ENCODE peak calls at places on chromosomes 1 and 21, in six cellular contexts. One of them, this sample, is unnamed.

GRCh38 chr1:220807726-220808125 is 21.0 kb downstream of the MTARC1 start:
- DNase-seq in AG09319: no peak
- DNase-seq in BJ: no peak
- DNase-seq in GM13977: no peak
- DNase-seq in mesothelial cell of epicardium: no peak
- DNase-seq in RWPE1: no peak
- DNase-seq in this sample: no peak

GRCh38 chr1:192516776-192517297 is 58.7 kb upstream of the RGS1 start:
- DNase-seq in AG09319: no peak
- DNase-seq in RWPE1: no peak
- DNase-seq in mesothelial cell of epicardium: no peak
- DNase-seq in BJ: no peak
- DNase-seq in GM13977: peak; percentile 56
- DNase-seq in this sample: no peak

GRCh38 chr1:42219627-42220026 is 55.1 kb upstream of the GUCA2A start:
- DNase-seq in GM13977: no peak
- DNase-seq in BJ: no peak
- DNase-seq in mesothelial cell of epicardium: no peak
- DNase-seq in AG09319: no peak
- DNase-seq in RWPE1: no peak
- DNase-seq in this sample: no peak

GRCh38 chr1:94045465-94046056 is 75.4 kb downstream of the ABCA4 start:
- DNase-seq in mesothelial cell of epicardium: peak; percentile 76
- DNase-seq in AG09319: peak; percentile 79
- DNase-seq in RWPE1: peak; percentile 95
- DNase-seq in BJ: peak; percentile 86
- DNase-seq in GM13977: peak; percentile 44
- DNase-seq in this sample: peak; percentile 79

GRCh38 chr1:167524651-167525050 is 6.3 kb upstream of the CD247 start:
- DNase-seq in BJ: no peak
- DNase-seq in RWPE1: no peak
- DNase-seq in AG09319: no peak
- DNase-seq in GM13977: no peak
- DNase-seq in mesothelial cell of epicardium: no peak
- DNase-seq in this sample: no peak

GRCh38 chr1:155913969-155914757 is 3.0 kb upstream of the RIT1 start:
- DNase-seq in GM13977: no peak
- DNase-seq in AG09319: no peak
- DNase-seq in BJ: no peak
- DNase-seq in mesothelial cell of epicardium: no peak
- DNase-seq in RWPE1: no peak
- DNase-seq in this sample: no peak

GRCh38 chr21:35476616-35477395 is 427.7 kb upstream of the RUNX1 start:
- DNase-seq in AG09319: no peak
- DNase-seq in BJ: no peak
- DNase-seq in RWPE1: no peak
- DNase-seq in mesothelial cell of epicardium: no peak
- DNase-seq in GM13977: no peak
- DNase-seq in this sample: no peak

GRCh38 chr1:112704908-112705627 is 1.9 kb downstream of the RHOC start:
- DNase-seq in BJ: peak; percentile 88
- DNase-seq in RWPE1: peak; percentile 91
- DNase-seq in AG09319: peak; percentile 90
- DNase-seq in GM13977: peak; percentile 93
- DNase-seq in mesothelial cell of epicardium: peak; percentile 77
- DNase-seq in this sample: peak; percentile 81

GRCh38 chr1:38608202-38608864 is 251.2 kb downstream of the RRAGC start:
- DNase-seq in mesothelial cell of epicardium: peak; percentile 46
- DNase-seq in RWPE1: no peak
- DNase-seq in AG09319: no peak
- DNase-seq in BJ: no peak
- DNase-seq in GM13977: peak; percentile 51
- DNase-seq in this sample: no peak

GRCh38 chr1:24111998-24112380 is at the start of gene MYOM3:
- DNase-seq in AG09319: no peak
- DNase-seq in mesothelial cell of epicardium: no peak
- DNase-seq in RWPE1: no peak
- DNase-seq in BJ: no peak
- DNase-seq in GM13977: no peak
- DNase-seq in this sample: no peak

GRCh38 chr21:39568380-39568779 is 44.4 kb upstream of the B3GALT5 start:
- DNase-seq in RWPE1: no peak
- DNase-seq in BJ: no peak
- DNase-seq in mesothelial cell of epicardium: no peak
- DNase-seq in AG09319: no peak
- DNase-seq in GM13977: no peak
- DNase-seq in this sample: no peak

GRCh38 chr1:204171751-204172178 is 5.6 kb upstream of the REN start:
- DNase-seq in AG09319: no peak
- DNase-seq in RWPE1: peak; percentile 98
- DNase-seq in GM13977: no peak
- DNase-seq in mesothelial cell of epicardium: no peak
- DNase-seq in BJ: peak; percentile 59
- DNase-seq in this sample: no peak

GRCh38 chr1:67970088-67970487 is 80.3 kb downstream of the DIRAS3 start:
- DNase-seq in AG09319: no peak
- DNase-seq in BJ: peak; percentile 59
- DNase-seq in GM13977: no peak
- DNase-seq in mesothelial cell of epicardium: no peak
- DNase-seq in RWPE1: peak; percentile 71
- DNase-seq in this sample: no peak

GRCh38 chr1:160143695-160144094 is 7.7 kb upstream of the ATP1A4 start:
- DNase-seq in GM13977: no peak
- DNase-seq in mesothelial cell of epicardium: no peak
- DNase-seq in BJ: no peak
- DNase-seq in RWPE1: no peak
- DNase-seq in AG09319: no peak
- DNase-seq in this sample: no peak

GRCh38 chr1:208108646-208109330 is 135.4 kb downstream of the PLXNA2 start:
- DNase-seq in BJ: no peak
- DNase-seq in GM13977: no peak
- DNase-seq in mesothelial cell of epicardium: no peak
- DNase-seq in AG09319: no peak
- DNase-seq in RWPE1: no peak
- DNase-seq in this sample: no peak

GRCh38 chr1:230587056-230587455 is 55.2 kb upstream of the COG2 start:
- DNase-seq in RWPE1: no peak
- DNase-seq in BJ: no peak
- DNase-seq in AG09319: no peak
- DNase-seq in GM13977: no peak
- DNase-seq in mesothelial cell of epicardium: no peak
- DNase-seq in this sample: no peak

GRCh38 chr21:36487641-36488307 is 7.9 kb upstream of the CLDN14 start:
- DNase-seq in AG09319: no peak
- DNase-seq in BJ: no peak
- DNase-seq in GM13977: no peak
- DNase-seq in mesothelial cell of epicardium: no peak
- DNase-seq in RWPE1: peak; percentile 38
- DNase-seq in this sample: no peak

GRCh38 chr1:113325039-113325438 is 65.3 kb upstream of the MAGI3 start:
- DNase-seq in GM13977: no peak
- DNase-seq in BJ: no peak
- DNase-seq in mesothelial cell of epicardium: no peak
- DNase-seq in AG09319: no peak
- DNase-seq in RWPE1: peak; percentile 41
- DNase-seq in this sample: no peak

GRCh38 chr1:169091480-169091941 is 15.0 kb upstream of the ATP1B1 start:
- DNase-seq in RWPE1: no peak
- DNase-seq in AG09319: no peak
- DNase-seq in mesothelial cell of epicardium: no peak
- DNase-seq in GM13977: no peak
- DNase-seq in BJ: no peak
- DNase-seq in this sample: no peak

GRCh38 chr1:74835046-74835445 is 102.1 kb downstream of the TYW3 start:
- DNase-seq in mesothelial cell of epicardium: no peak
- DNase-seq in RWPE1: no peak
- DNase-seq in GM13977: no peak
- DNase-seq in BJ: no peak
- DNase-seq in AG09319: peak; percentile 63
- DNase-seq in this sample: no peak

GRCh38 chr1:50368179-50369007 is 54.9 kb downstream of the DMRTA2 start:
- DNase-seq in GM13977: peak; percentile 61
- DNase-seq in RWPE1: peak; percentile 55
- DNase-seq in mesothelial cell of epicardium: peak; percentile 78
- DNase-seq in BJ: no peak
- DNase-seq in AG09319: no peak
- DNase-seq in this sample: no peak

DNA sequence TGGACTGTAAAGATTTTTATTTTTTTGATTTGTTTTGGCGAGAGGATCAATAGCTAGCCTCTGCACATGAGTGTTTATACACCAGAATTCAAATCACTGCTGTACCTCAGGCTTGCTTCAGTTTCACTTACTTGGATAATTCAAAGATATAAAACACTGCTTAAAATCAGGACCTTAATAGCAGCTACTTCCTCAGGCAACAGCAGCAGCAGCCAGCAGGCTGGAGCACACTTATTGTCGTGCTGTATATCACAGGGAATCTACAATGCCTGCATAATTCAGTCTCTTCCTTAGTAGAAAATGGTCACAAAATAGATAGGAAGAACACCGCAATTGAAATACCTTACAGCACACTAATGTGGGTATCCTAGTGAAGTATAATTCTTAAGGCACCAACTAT is 497.4 kb downstream of the NEGR1 start:
- DNase-seq in AG09319: no peak
- DNase-seq in RWPE1: no peak
- DNase-seq in GM13977: no peak
- DNase-seq in BJ: no peak
- DNase-seq in mesothelial cell of epicardium: no peak
- DNase-seq in this sample: no peak
- TF ChIP-seq CTCF in AG09319: no peak
- TF ChIP-seq CTCF in RWPE1: no peak
- TF ChIP-seq CTCF in GM13977: no peak
- TF ChIP-seq CTCF in BJ: no peak
- TF ChIP-seq CTCF in mesothelial cell of epicardium: no peak
- TF ChIP-seq CTCF in this sample: no peak

GRCh38 chr1:72557446-72558049 is 275.2 kb upstream of the NEGR1 start:
- DNase-seq in GM13977: no peak
- DNase-seq in BJ: no peak
- DNase-seq in AG09319: no peak
- DNase-seq in mesothelial cell of epicardium: no peak
- DNase-seq in RWPE1: no peak
- DNase-seq in this sample: no peak
- TF ChIP-seq CTCF in GM13977: no peak
- TF ChIP-seq CTCF in BJ: peak; percentile 54
- TF ChIP-seq CTCF in AG09319: peak; percentile 28
- TF ChIP-seq CTCF in mesothelial cell of epicardium: no peak
- TF ChIP-seq CTCF in RWPE1: no peak
- TF ChIP-seq CTCF in this sample: peak; percentile 58

GRCh38 chr1:27005166-27005530 is 7.5 kb downstream of the TENT5B start:
- DNase-seq in GM13977: no peak
- DNase-seq in AG09319: no peak
- DNase-seq in mesothelial cell of epicardium: peak; percentile 38
- DNase-seq in BJ: no peak
- DNase-seq in RWPE1: no peak
- DNase-seq in this sample: no peak

GRCh38 chr1:27003745-27004470 is 8.7 kb downstream of the TENT5B start:
- DNase-seq in mesothelial cell of epicardium: no peak
- DNase-seq in BJ: no peak
- DNase-seq in AG09319: no peak
- DNase-seq in RWPE1: no peak
- DNase-seq in GM13977: no peak
- DNase-seq in this sample: no peak

GRCh38 chr1:27006683-27007082 is 6.0 kb downstream of the TENT5B start:
- DNase-seq in GM13977: no peak
- DNase-seq in AG09319: no peak
- DNase-seq in mesothelial cell of epicardium: no peak
- DNase-seq in RWPE1: no peak
- DNase-seq in BJ: no peak
- DNase-seq in this sample: no peak

GRCh38 chr1:27004471-27005165 is 8.0 kb downstream of the TENT5B start:
- DNase-seq in GM13977: no peak
- DNase-seq in RWPE1: no peak
- DNase-seq in AG09319: no peak
- DNase-seq in BJ: no peak
- DNase-seq in mesothelial cell of epicardium: peak; percentile 46
- DNase-seq in this sample: no peak

GRCh38 chr1:27005648-27006496 is 6.8 kb downstream of the TENT5B start:
- DNase-seq in AG09319: no peak
- DNase-seq in mesothelial cell of epicardium: no peak
- DNase-seq in BJ: no peak
- DNase-seq in GM13977: no peak
- DNase-seq in RWPE1: no peak
- DNase-seq in this sample: no peak
- TF ChIP-seq CTCF in AG09319: no peak
- TF ChIP-seq CTCF in mesothelial cell of epicardium: peak; percentile 14
- TF ChIP-seq CTCF in BJ: no peak
- TF ChIP-seq CTCF in GM13977: no peak
- TF ChIP-seq CTCF in RWPE1: no peak
- TF ChIP-seq CTCF in this sample: no peak

DNA sequence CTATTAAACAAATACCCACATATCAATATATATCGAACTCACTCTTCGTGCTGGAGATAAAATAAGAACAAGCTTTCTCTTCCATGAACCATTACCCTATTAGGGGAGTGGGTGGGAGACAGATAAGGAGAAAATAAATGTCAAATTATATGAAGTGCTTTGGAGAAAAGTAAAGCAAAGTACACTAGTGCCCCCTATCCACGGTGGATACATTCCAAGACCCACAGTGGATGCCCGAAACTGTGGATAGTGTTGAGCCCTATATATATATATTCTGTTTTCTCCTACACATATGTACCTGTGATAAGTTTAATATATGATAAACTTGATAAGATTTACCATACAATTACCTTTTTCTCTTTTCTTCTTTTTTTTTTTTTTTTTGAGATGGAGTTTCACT is 54.6 kb downstream of the FH start:
- DNase-seq in BJ: no peak
- DNase-seq in mesothelial cell of epicardium: no peak
- DNase-seq in RWPE1: no peak
- DNase-seq in GM13977: no peak
- DNase-seq in AG09319: no peak
- DNase-seq in this sample: no peak
- TF ChIP-seq CTCF in BJ: no peak
- TF ChIP-seq CTCF in mesothelial cell of epicardium: no peak
- TF ChIP-seq CTCF in RWPE1: no peak
- TF ChIP-seq CTCF in GM13977: no peak
- TF ChIP-seq CTCF in AG09319: no peak
- TF ChIP-seq CTCF in this sample: peak; percentile 30

GRCh38 chr1:59057801-59058200 is 239.1 kb upstream of the FGGY start:
- DNase-seq in AG09319: no peak
- DNase-seq in BJ: no peak
- DNase-seq in GM13977: no peak
- DNase-seq in mesothelial cell of epicardium: no peak
- DNase-seq in RWPE1: no peak
- DNase-seq in this sample: no peak

GRCh38 chr1:59058681-59059441 is 238.0 kb upstream of the FGGY start:
- DNase-seq in AG09319: no peak
- DNase-seq in mesothelial cell of epicardium: no peak
- DNase-seq in RWPE1: no peak
- DNase-seq in GM13977: no peak
- DNase-seq in BJ: no peak
- DNase-seq in this sample: no peak

GRCh38 chr1:59055908-59056719 is 240.8 kb upstream of the FGGY start:
- DNase-seq in BJ: no peak
- DNase-seq in AG09319: no peak
- DNase-seq in GM13977: no peak
- DNase-seq in RWPE1: no peak
- DNase-seq in mesothelial cell of epicardium: no peak
- DNase-seq in this sample: no peak

GRCh38 chr1:59054172-59054571 is 242.7 kb upstream of the FGGY start:
- DNase-seq in BJ: no peak
- DNase-seq in RWPE1: no peak
- DNase-seq in GM13977: no peak
- DNase-seq in AG09319: no peak
- DNase-seq in mesothelial cell of epicardium: no peak
- DNase-seq in this sample: no peak

GRCh38 chr1:59057211-59057694 is 239.6 kb upstream of the FGGY start:
- DNase-seq in GM13977: no peak
- DNase-seq in BJ: peak; percentile 95
- DNase-seq in mesothelial cell of epicardium: peak; percentile 76
- DNase-seq in AG09319: peak; percentile 97
- DNase-seq in RWPE1: peak; percentile 64
- DNase-seq in this sample: peak; percentile 73
- TF ChIP-seq CTCF in GM13977: no peak
- TF ChIP-seq CTCF in BJ: no peak
- TF ChIP-seq CTCF in mesothelial cell of epicardium: no peak
- TF ChIP-seq CTCF in AG09319: no peak
- TF ChIP-seq CTCF in RWPE1: no peak
- TF ChIP-seq CTCF in this sample: no peak

This sample was measured in type B pancreatic cell.